ENCODE peak calls at places on chromosomes 6 and 20, in seven cellular contexts. One of them, this sample, is unnamed.

GRCh38 chr6:381742-382461 is 9.7 kb upstream of the IRF4 start:
- DNase-seq in OCI-LY7: no peak
- DNase-seq in body of pancreas: no peak
- DNase-seq in A549: no peak
- DNase-seq in GM12878: no peak
- DNase-seq in stomach: no peak
- DNase-seq in CD4-positive, CD25-positive, alpha-beta regulatory T cell: no peak
- DNase-seq in this sample: no peak

GRCh38 chr6:92810913-92811312 is 608.4 kb downstream of the EPHA7 start:
- DNase-seq in GM12878: peak; percentile 13
- DNase-seq in CD4-positive, CD25-positive, alpha-beta regulatory T cell: no peak
- DNase-seq in stomach: no peak
- DNase-seq in body of pancreas: peak; percentile 41
- DNase-seq in A549: peak; percentile 10
- DNase-seq in OCI-LY7: peak; percentile 93
- DNase-seq in this sample: peak; percentile 34

GRCh38 chr6:21900730-21901129 is 307.2 kb downstream of the SOX4 start:
- DNase-seq in A549: peak; percentile 51
- DNase-seq in body of pancreas: no peak
- DNase-seq in GM12878: no peak
- DNase-seq in stomach: no peak
- DNase-seq in CD4-positive, CD25-positive, alpha-beta regulatory T cell: no peak
- DNase-seq in OCI-LY7: no peak
- DNase-seq in this sample: no peak

GRCh38 chr20:53581444-53582311 is 12.0 kb downstream of the ZNF217 start:
- DNase-seq in stomach: peak; percentile 26
- DNase-seq in body of pancreas: no peak
- DNase-seq in CD4-positive, CD25-positive, alpha-beta regulatory T cell: no peak
- DNase-seq in GM12878: no peak
- DNase-seq in OCI-LY7: peak; percentile 92
- DNase-seq in A549: no peak
- DNase-seq in this sample: no peak

GRCh38 chr6:135576055-135576454 is 78.5 kb upstream of the AHI1 start:
- DNase-seq in A549: peak; percentile 11
- DNase-seq in GM12878: no peak
- DNase-seq in stomach: no peak
- DNase-seq in CD4-positive, CD25-positive, alpha-beta regulatory T cell: no peak
- DNase-seq in OCI-LY7: no peak
- DNase-seq in body of pancreas: no peak
- DNase-seq in this sample: no peak

GRCh38 chr6:9422138-9422537 is 986.8 kb upstream of the SLC35B3 start:
- DNase-seq in CD4-positive, CD25-positive, alpha-beta regulatory T cell: no peak
- DNase-seq in OCI-LY7: no peak
- DNase-seq in A549: no peak
- DNase-seq in stomach: no peak
- DNase-seq in GM12878: no peak
- DNase-seq in body of pancreas: no peak
- DNase-seq in this sample: no peak

GRCh38 chr6:31900917-31901414 is 920 bp downstream of the ZBTB12 start:
- DNase-seq in CD4-positive, CD25-positive, alpha-beta regulatory T cell: no peak
- DNase-seq in stomach: no peak
- DNase-seq in GM12878: no peak
- DNase-seq in A549: no peak
- DNase-seq in OCI-LY7: no peak
- DNase-seq in body of pancreas: peak; percentile 45
- DNase-seq in this sample: peak; percentile 42

GRCh38 chr6:165227644-165228329 is 81.6 kb downstream of the C6orf118 start:
- DNase-seq in A549: no peak
- DNase-seq in GM12878: no peak
- DNase-seq in OCI-LY7: no peak
- DNase-seq in stomach: no peak
- DNase-seq in CD4-positive, CD25-positive, alpha-beta regulatory T cell: no peak
- DNase-seq in body of pancreas: no peak
- DNase-seq in this sample: peak; percentile 11

GRCh38 chr6:26045046-26045938 is 41.9 kb upstream of the HFE start:
- DNase-seq in stomach: peak; percentile 76
- DNase-seq in OCI-LY7: peak; percentile 97
- DNase-seq in GM12878: peak; percentile 99
- DNase-seq in A549: peak; percentile 86
- DNase-seq in body of pancreas: peak; percentile 84
- DNase-seq in CD4-positive, CD25-positive, alpha-beta regulatory T cell: peak; percentile 75
- DNase-seq in this sample: peak; percentile 83

GRCh38 chr20:46122071-46122470 is 4.0 kb downstream of the CD40 start:
- DNase-seq in stomach: peak; percentile 10
- DNase-seq in body of pancreas: no peak
- DNase-seq in CD4-positive, CD25-positive, alpha-beta regulatory T cell: no peak
- DNase-seq in GM12878: no peak
- DNase-seq in OCI-LY7: no peak
- DNase-seq in A549: no peak
- DNase-seq in this sample: no peak

GRCh38 chr6:73774311-73774766 is 78.3 kb downstream of the CD109 start:
- DNase-seq in stomach: no peak
- DNase-seq in A549: peak; percentile 66
- DNase-seq in CD4-positive, CD25-positive, alpha-beta regulatory T cell: no peak
- DNase-seq in body of pancreas: peak; percentile 23
- DNase-seq in OCI-LY7: no peak
- DNase-seq in GM12878: peak; percentile 9
- DNase-seq in this sample: peak; percentile 1

GRCh38 chr6:152232494-152233151 is 404.5 kb downstream of the SYNE1 start:
- DNase-seq in OCI-LY7: no peak
- DNase-seq in body of pancreas: peak; percentile 16
- DNase-seq in stomach: no peak
- DNase-seq in GM12878: no peak
- DNase-seq in CD4-positive, CD25-positive, alpha-beta regulatory T cell: no peak
- DNase-seq in A549: no peak
- DNase-seq in this sample: no peak

GRCh38 chr6:84764332-84765049 is at the start of gene TBX18:
- DNase-seq in A549: peak; percentile 98
- DNase-seq in OCI-LY7: no peak
- DNase-seq in CD4-positive, CD25-positive, alpha-beta regulatory T cell: no peak
- DNase-seq in GM12878: no peak
- DNase-seq in stomach: peak; percentile 39
- DNase-seq in body of pancreas: peak; percentile 75
- DNase-seq in this sample: peak; percentile 68

GRCh38 chr20:54431545-54431944 is 43.8 kb upstream of the DOK5 start:
- DNase-seq in GM12878: no peak
- DNase-seq in OCI-LY7: no peak
- DNase-seq in A549: no peak
- DNase-seq in body of pancreas: peak; percentile 16
- DNase-seq in CD4-positive, CD25-positive, alpha-beta regulatory T cell: no peak
- DNase-seq in stomach: no peak
- DNase-seq in this sample: no peak

GRCh38 chr6:75602164-75602896 is 650 bp downstream of the SENP6 start:
- DNase-seq in OCI-LY7: peak; percentile 64
- DNase-seq in body of pancreas: peak; percentile 59
- DNase-seq in GM12878: no peak
- DNase-seq in stomach: peak; percentile 47
- DNase-seq in CD4-positive, CD25-positive, alpha-beta regulatory T cell: peak; percentile 37
- DNase-seq in A549: peak; percentile 68
- DNase-seq in this sample: peak; percentile 47

GRCh38 chr6:66362888-66363287 is 655.9 kb upstream of the EYS start:
- DNase-seq in stomach: no peak
- DNase-seq in CD4-positive, CD25-positive, alpha-beta regulatory T cell: no peak
- DNase-seq in A549: no peak
- DNase-seq in OCI-LY7: no peak
- DNase-seq in body of pancreas: no peak
- DNase-seq in GM12878: no peak
- DNase-seq in this sample: no peak

GRCh38 chr20:23151885-23152284 is 65.8 kb upstream of the CD93 start:
- DNase-seq in body of pancreas: no peak
- DNase-seq in GM12878: no peak
- DNase-seq in stomach: peak; percentile 24
- DNase-seq in A549: no peak
- DNase-seq in OCI-LY7: no peak
- DNase-seq in CD4-positive, CD25-positive, alpha-beta regulatory T cell: no peak
- DNase-seq in this sample: no peak

GRCh38 chr20:22586645-22587310 is 2.4 kb upstream of the FOXA2 start:
- DNase-seq in CD4-positive, CD25-positive, alpha-beta regulatory T cell: no peak
- DNase-seq in GM12878: no peak
- DNase-seq in A549: peak; percentile 71
- DNase-seq in stomach: peak; percentile 79
- DNase-seq in OCI-LY7: no peak
- DNase-seq in body of pancreas: peak; percentile 89
- DNase-seq in this sample: peak; percentile 79

GRCh38 chr6:3789896-3790558 is 38.5 kb upstream of the PXDC1 start:
- DNase-seq in CD4-positive, CD25-positive, alpha-beta regulatory T cell: no peak
- DNase-seq in A549: no peak
- DNase-seq in OCI-LY7: no peak
- DNase-seq in GM12878: no peak
- DNase-seq in body of pancreas: no peak
- DNase-seq in stomach: no peak
- DNase-seq in this sample: no peak

GRCh38 chr6:132520953-132521352 is 8.0 kb upstream of the STX7 start:
- DNase-seq in OCI-LY7: no peak
- DNase-seq in stomach: no peak
- DNase-seq in body of pancreas: no peak
- DNase-seq in CD4-positive, CD25-positive, alpha-beta regulatory T cell: no peak
- DNase-seq in GM12878: no peak
- DNase-seq in A549: no peak
- DNase-seq in this sample: no peak

GRCh38 chr6:99940582-99940981 is 53.4 kb downstream of the MCHR2 start:
- DNase-seq in GM12878: no peak
- DNase-seq in stomach: no peak
- DNase-seq in body of pancreas: no peak
- DNase-seq in OCI-LY7: no peak
- DNase-seq in A549: no peak
- DNase-seq in CD4-positive, CD25-positive, alpha-beta regulatory T cell: no peak
- DNase-seq in this sample: no peak

GRCh38 chr20:62291251-62292066 is 11.3 kb upstream of the ADRM1 start:
- DNase-seq in stomach: no peak
- DNase-seq in A549: no peak
- DNase-seq in GM12878: no peak
- DNase-seq in OCI-LY7: no peak
- DNase-seq in body of pancreas: no peak
- DNase-seq in CD4-positive, CD25-positive, alpha-beta regulatory T cell: no peak
- DNase-seq in this sample: no peak

GRCh38 chr6:105492706-105493673 is 90.1 kb upstream of the PREP start:
- DNase-seq in CD4-positive, CD25-positive, alpha-beta regulatory T cell: no peak
- DNase-seq in GM12878: no peak
- DNase-seq in body of pancreas: no peak
- DNase-seq in A549: peak; percentile 23
- DNase-seq in OCI-LY7: no peak
- DNase-seq in stomach: no peak
- DNase-seq in this sample: peak; percentile 7

GRCh38 chr6:97361286-97361685 is 78.3 kb upstream of the MMS22L start:
- DNase-seq in CD4-positive, CD25-positive, alpha-beta regulatory T cell: no peak
- DNase-seq in stomach: no peak
- DNase-seq in A549: peak; percentile 1
- DNase-seq in OCI-LY7: no peak
- DNase-seq in GM12878: no peak
- DNase-seq in body of pancreas: no peak
- DNase-seq in this sample: no peak

GRCh38 chr6:161117942-161118341 is 126.4 kb downstream of the MAP3K4 start:
- DNase-seq in A549: no peak
- DNase-seq in stomach: no peak
- DNase-seq in OCI-LY7: no peak
- DNase-seq in GM12878: no peak
- DNase-seq in body of pancreas: no peak
- DNase-seq in CD4-positive, CD25-positive, alpha-beta regulatory T cell: no peak
- DNase-seq in this sample: no peak

GRCh38 chr6:66307490-66307889 is 600.5 kb upstream of the EYS start:
- DNase-seq in body of pancreas: no peak
- DNase-seq in A549: peak; percentile 2
- DNase-seq in stomach: no peak
- DNase-seq in CD4-positive, CD25-positive, alpha-beta regulatory T cell: no peak
- DNase-seq in OCI-LY7: peak; percentile 2
- DNase-seq in GM12878: no peak
- DNase-seq in this sample: no peak

GRCh38 chr20:29408034-29408695 is 1849.3 kb upstream of the DEFB115 start:
- DNase-seq in CD4-positive, CD25-positive, alpha-beta regulatory T cell: no peak
- DNase-seq in stomach: no peak
- DNase-seq in OCI-LY7: no peak
- DNase-seq in GM12878: no peak
- DNase-seq in A549: no peak
- DNase-seq in body of pancreas: no peak
- DNase-seq in this sample: no peak

GRCh38 chr20:58129736-58130135 is 98.7 kb downstream of the ANKRD60 start:
- DNase-seq in body of pancreas: no peak
- DNase-seq in stomach: no peak
- DNase-seq in A549: no peak
- DNase-seq in OCI-LY7: no peak
- DNase-seq in CD4-positive, CD25-positive, alpha-beta regulatory T cell: no peak
- DNase-seq in GM12878: no peak
- DNase-seq in this sample: no peak
- H3K4me1 ChIP-seq in body of pancreas: no peaks in the 10 kb centered on the region
- H3K4me1 ChIP-seq in stomach: peaks cover 14% of the 10 kb centered on the region
- H3K4me1 ChIP-seq in A549: peaks cover 17% of the 10 kb centered on the region
- H3K4me1 ChIP-seq in OCI-LY7: no peaks in the 10 kb centered on the region
- H3K4me1 ChIP-seq in CD4-positive, CD25-positive, alpha-beta regulatory T cell: no peaks in the 10 kb centered on the region
- H3K4me1 ChIP-seq in GM12878: no peaks in the 10 kb centered on the region
- H3K4me1 ChIP-seq in this sample: no peaks in the 10 kb centered on the region

GRCh38 chr20:61244213-61244612 is 7.8 kb upstream of the CDH4 start:
- DNase-seq in body of pancreas: no peak
- DNase-seq in GM12878: no peak
- DNase-seq in OCI-LY7: no peak
- DNase-seq in CD4-positive, CD25-positive, alpha-beta regulatory T cell: no peak
- DNase-seq in stomach: no peak
- DNase-seq in A549: no peak
- DNase-seq in this sample: no peak

GRCh38 chr20:61246269-61246668 is 5.8 kb upstream of the CDH4 start:
- DNase-seq in body of pancreas: no peak
- DNase-seq in GM12878: no peak
- DNase-seq in stomach: no peak
- DNase-seq in OCI-LY7: no peak
- DNase-seq in CD4-positive, CD25-positive, alpha-beta regulatory T cell: no peak
- DNase-seq in A549: no peak
- DNase-seq in this sample: no peak

GRCh38 chr20:61236677-61237076 is 15.4 kb upstream of the CDH4 start:
- DNase-seq in stomach: no peak
- DNase-seq in CD4-positive, CD25-positive, alpha-beta regulatory T cell: no peak
- DNase-seq in A549: no peak
- DNase-seq in GM12878: no peak
- DNase-seq in OCI-LY7: no peak
- DNase-seq in body of pancreas: no peak
- DNase-seq in this sample: no peak

GRCh38 chr20:61240814-61241213 is 11.2 kb upstream of the CDH4 start:
- DNase-seq in A549: no peak
- DNase-seq in stomach: no peak
- DNase-seq in body of pancreas: no peak
- DNase-seq in CD4-positive, CD25-positive, alpha-beta regulatory T cell: no peak
- DNase-seq in GM12878: no peak
- DNase-seq in OCI-LY7: no peak
- DNase-seq in this sample: no peak
- H3K4me3 ChIP-seq in A549: no peak overlapping the region
- H3K4me3 ChIP-seq in stomach: no peak overlapping the region
- H3K4me3 ChIP-seq in body of pancreas: no peak overlapping the region
- H3K4me3 ChIP-seq in CD4-positive, CD25-positive, alpha-beta regulatory T cell: no peak overlapping the region
- H3K4me3 ChIP-seq in GM12878: no peak overlapping the region
- H3K4me3 ChIP-seq in OCI-LY7: no peak overlapping the region
- H3K4me3 ChIP-seq in this sample: no peak overlapping the region

GRCh38 chr6:37821449-37821848 is 1.9 kb downstream of the ZFAND3 start:
- DNase-seq in OCI-LY7: no peak
- DNase-seq in GM12878: no peak
- DNase-seq in stomach: no peak
- DNase-seq in CD4-positive, CD25-positive, alpha-beta regulatory T cell: no peak
- DNase-seq in body of pancreas: no peak
- DNase-seq in A549: no peak
- DNase-seq in this sample: no peak
- H3K4me1 ChIP-seq in OCI-LY7: peaks cover 18% of the 10 kb centered on the region
- H3K4me1 ChIP-seq in GM12878: peaks cover 7% of the 10 kb centered on the region
- H3K4me1 ChIP-seq in stomach: peaks cover 78% of the 10 kb centered on the region
- H3K4me1 ChIP-seq in CD4-positive, CD25-positive, alpha-beta regulatory T cell: peaks cover 42% of the 10 kb centered on the region
- H3K4me1 ChIP-seq in body of pancreas: peaks cover 52% of the 10 kb centered on the region
- H3K4me1 ChIP-seq in A549: peaks cover 35% of the 10 kb centered on the region
- H3K4me1 ChIP-seq in this sample: peaks cover 51% of the 10 kb centered on the region

GRCh38 chr6:10425177-10425972 is 10.5 kb upstream of the TFAP2A start:
- DNase-seq in stomach: no peak
- DNase-seq in A549: no peak
- DNase-seq in GM12878: no peak
- DNase-seq in body of pancreas: no peak
- DNase-seq in CD4-positive, CD25-positive, alpha-beta regulatory T cell: no peak
- DNase-seq in OCI-LY7: no peak
- DNase-seq in this sample: no peak
- H3K4me3 ChIP-seq in stomach: peak overlapping the region; percentile 46
- H3K4me3 ChIP-seq in A549: no peak overlapping the region
- H3K4me3 ChIP-seq in GM12878: peak overlapping the region; percentile 64
- H3K4me3 ChIP-seq in body of pancreas: no peak overlapping the region
- H3K4me3 ChIP-seq in CD4-positive, CD25-positive, alpha-beta regulatory T cell: no peak overlapping the region
- H3K4me3 ChIP-seq in OCI-LY7: no peak overlapping the region
- H3K4me3 ChIP-seq in this sample: no peak overlapping the region